ENCODE peak calls at places on chromosomes 3 and 15, in five cellular contexts. Z is HCT116, F is K562, Y is HepG2, E is GM12878. P is an unnamed sample. For H3K4me1, the result is how much of the 10 kb centered on the place peaks cover.

GRCh38 chr15:92810418-92811138 is 89.5 kb upstream of the CHD2 start:
- DNase-seq in Z (no peak), F (peak), E (no peak), Y (no peak), P (no peak)

GRCh38 chr3:24196526-24196925 is 251.4 kb downstream of the NR1D2 start:
- DNase-seq in E (no peak), F (no peak), Z (no peak), Y (no peak), P (no peak)

GRCh38 chr3:95154775-95155174 is 1091.9 kb downstream of the NSUN3 start:
- DNase-seq in F (no peak), Y (no peak), Z (no peak), E (no peak), P (no peak)

GRCh38 chr3:129764090-129764489 is 129.4 kb downstream of the TMCC1 start:
- DNase-seq in Y (peak), F (no peak), E (no peak), Z (no peak), P (no peak)

GRCh38 chr3:140188285-140188684 is 253.3 kb downstream of the CLSTN2 start:
- DNase-seq in E (no peak), F (no peak), Z (no peak), Y (no peak), P (no peak)

GRCh38 chr15:36029606-36030005 is 483.6 kb upstream of the DPH6 start:
- DNase-seq in Y (no peak), E (no peak), F (no peak), Z (no peak), P (no peak)

GRCh38 chr3:112605285-112605684 is 35.7 kb downstream of the CCDC80 start:
- DNase-seq in Y (no peak), E (no peak), F (no peak), Z (no peak), P (no peak)

GRCh38 chr15:22893081-22893480 is 54.6 kb downstream of the NIPA2 start:
- DNase-seq in F (no peak), E (no peak), Y (no peak), Z (no peak), P (no peak)

GRCh38 chr15:90002428-90002844 is 1.3 kb downstream of the ZNF710 start:
- DNase-seq in F (peak), Y (no peak), Z (no peak), E (no peak), P (no peak)

GRCh38 chr15:57873564-57874209 is 167.2 kb downstream of the POLR2M start:
- DNase-seq in Y (no peak), Z (no peak), F (no peak), E (no peak), P (no peak)

GRCh38 chr3:123246846-123247245 is 45.1 kb downstream of the SEC22A start:
- DNase-seq in E (no peak), F (no peak), Z (no peak), Y (no peak), P (no peak)

GRCh38 chr3:100957407-100958100 is 35.7 kb downstream of the ABI3BP start:
- DNase-seq in Y (no peak), E (no peak), Z (no peak), F (no peak), P (no peak)

GRCh38 chr15:71195242-71195641 is 80.0 kb downstream of the THSD4 start:
- DNase-seq in Z (peak), F (no peak), Y (no peak), E (no peak), P (no peak)

GRCh38 chr15:90620379-90621134 is 90.8 kb downstream of the CRTC3 start:
- DNase-seq in F (peak), Z (no peak), E (peak), Y (no peak), P (no peak)

GRCh38 chr3:172918165-172918564 is 167.6 kb downstream of the ECT2 start:
- DNase-seq in Y (peak), E (no peak), F (no peak), Z (no peak), P (no peak)

GRCh38 chr3:184259878-184260570 is 1.3 kb downstream of the CAMK2N2 start:
- DNase-seq in E (no peak), F (peak), Y (no peak), Z (no peak), P (peak)

GRCh38 chr15:28915041-28915810 is 29.5 kb downstream of the APBA2 start:
- DNase-seq in E (no peak), Z (no peak), F (no peak), Y (no peak), P (no peak)

GRCh38 chr15:36370051-36370734 is 209.2 kb upstream of the CDIN1 start:
- DNase-seq in Z (no peak), E (no peak), Y (no peak), F (no peak), P (no peak)

GRCh38 chr15:51160484-51160883 is 65.8 kb upstream of the TNFAIP8L3 start:
- DNase-seq in E (no peak), Y (no peak), Z (no peak), F (no peak), P (no peak)

GRCh38 chr3:63753567-63753966 is 65.5 kb upstream of the C3orf49 start:
- DNase-seq in Y (peak), E (no peak), F (peak), Z (no peak), P (no peak)

GRCh38 chr3:159783780-159784747 is 204.6 kb upstream of the IL12A start:
- DNase-seq in E (peak), Z (no peak), Y (no peak), F (no peak), P (no peak)

GRCh38 chr3:141680620-141681389 is 57.3 kb upstream of the RNF7 start:
- DNase-seq in Y (no peak), Z (no peak), F (peak), E (no peak), P (peak)

GRCh38 chr15:36136054-36136453 is 443.4 kb upstream of the CDIN1 start:
- DNase-seq in F (no peak), Z (no peak), E (no peak), Y (no peak), P (no peak)

GRCh38 chr3:33398410-33398809 is 41.8 kb downstream of the UBP1 start:
- DNase-seq in Z (no peak), E (no peak), Y (no peak), F (no peak), P (no peak)

GRCh38 chr3:172904817-172905479 is 154.4 kb downstream of the ECT2 start:
- DNase-seq in E (no peak), F (no peak), Y (no peak), Z (no peak), P (no peak)

GRCh38 chr15:77335298-77335697 is 84.6 kb downstream of the PEAK1 start:
- DNase-seq in Z (no peak), E (no peak), F (peak), Y (no peak), P (no peak)

GRCh38 chr15:40891810-40892448 is 2.3 kb upstream of the VPS18 start:
- DNase-seq in Y (peak), E (no peak), F (peak), Z (peak), P (no peak)

GRCh38 chr3:9994086-9994844 is 7.6 kb upstream of the EMC3 start:
- DNase-seq in Y (no peak), F (no peak), E (no peak), Z (no peak), P (no peak)

GRCh38 chr15:100601628-100602063 is 338 bp downstream of the LINS1 start:
- DNase-seq in F (no peak), Y (no peak), E (no peak), Z (no peak), P (no peak)

GRCh38 chr3:16305121-16305541 is 40.1 kb downstream of the OXNAD1 start:
- DNase-seq in Y (no peak), E (no peak), Z (no peak), F (peak), P (no peak)

GRCh38 chr15:99253381-99254090 is 2.3 kb downstream of the LRRC28 start:
- DNase-seq in Y (no peak), Z (no peak), E (no peak), F (no peak), P (no peak)

GRCh38 chr15:27949089-27949488 is 150.0 kb downstream of the OCA2 start:
- DNase-seq in E (no peak), Y (no peak), Z (no peak), F (no peak), P (no peak)

GRCh38 chr15:94526071-94526689 is 294.8 kb downstream of the MCTP2 start:
- DNase-seq in Z (peak), Y (no peak), E (no peak), F (no peak), P (no peak)

GRCh38 chr3:111715911-111716523 is 120.9 kb upstream of the ZBED2 start:
- DNase-seq in Y (peak), E (no peak), Z (no peak), F (peak), P (no peak)

GRCh38 chr3:141426404-141427034 is 58.2 kb downstream of the ZBTB38 start:
- DNase-seq in F (peak), E (no peak), Y (no peak), Z (no peak), P (no peak)

GRCh38 chr3:126487151-126487771 is 11.6 kb upstream of the ZXDC start:
- DNase-seq in Z (no peak), E (no peak), F (peak), Y (peak), P (no peak)

GRCh38 chr3:122960652-122961051 is 66.9 kb downstream of the SEMA5B start:
- DNase-seq in Z (no peak), E (no peak), F (no peak), Y (no peak), P (no peak)

GRCh38 chr3:78926523-78926922 is 841.3 kb downstream of the ROBO1 start:
- DNase-seq in F (no peak), Z (no peak), E (no peak), Y (no peak), P (no peak)
- TF ChIP-seq SRF in F (no peak), Z (no peak), E (no peak), Y (no peak), P (no peak)

DNA sequence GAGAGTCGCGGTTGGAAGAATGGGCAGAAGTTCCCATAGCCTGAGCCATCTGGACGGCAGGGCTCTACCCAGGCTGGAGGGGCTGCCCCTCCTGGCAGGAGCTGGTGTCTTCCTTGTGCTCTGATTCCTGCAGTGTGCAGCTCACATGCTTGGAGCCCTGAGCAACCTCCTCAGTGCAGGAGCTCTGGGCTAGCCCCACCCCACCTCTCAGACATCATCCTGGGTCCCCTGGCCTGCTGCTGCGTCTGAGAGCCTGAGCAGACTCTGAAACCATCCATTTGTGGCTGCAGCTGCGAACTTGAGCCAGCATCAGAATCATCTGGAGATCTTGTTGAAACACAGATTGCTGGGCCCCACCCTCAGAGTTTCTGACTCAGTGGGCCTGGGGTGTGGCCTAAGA is 42.8 kb downstream of the POMGNT2 start:
- DNase-seq in Y (no peak), F (no peak), E (no peak), Z (no peak), P (no peak)
- H3K4me1 ChIP-seq in Y (under half), F (under half), E (under half), Z (under half), P (under half)

DNA sequence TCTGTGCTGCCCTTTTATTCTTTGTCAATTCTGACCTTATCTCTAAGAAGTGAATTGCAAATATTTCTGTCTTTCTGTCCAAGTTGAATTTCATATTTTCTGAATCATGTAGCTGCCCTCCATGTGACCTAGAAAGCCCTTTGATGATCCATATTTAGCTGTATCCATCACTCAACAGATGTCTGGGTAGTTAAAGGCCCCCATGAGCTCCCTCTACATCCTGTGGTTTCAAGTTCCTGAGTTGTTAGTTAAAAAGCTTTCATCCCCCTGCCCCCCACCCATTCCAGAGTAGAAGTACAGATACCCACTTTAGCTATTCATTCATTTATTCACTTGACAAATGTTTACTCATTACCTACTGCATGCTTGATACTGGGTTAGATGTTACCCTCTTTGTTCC is 33.7 kb upstream of the ETV5 start:
- DNase-seq in Z (no peak), F (no peak), E (no peak), Y (no peak), P (no peak)
- TF ChIP-seq SRF in Z (no peak), F (no peak), E (no peak), Y (no peak), P (no peak)

GRCh38 chr3:119664370-119664769 is 4.0 kb upstream of the POPDC2 start:
- DNase-seq in Y (no peak), F (no peak), E (no peak), Z (no peak), P (no peak)
- H3K4me1 ChIP-seq in Y (under half), F (under half), E (under half), Z (under half), P (under half)

GRCh38 chr3:21750831-21751391 is at the start of gene ZNF385D:
- DNase-seq in Z (no peak), F (no peak), Y (no peak), E (no peak), P (peak)
- TF ChIP-seq SRF in Z (no peak), F (no peak), Y (no peak), E (no peak), P (no peak)

DNA sequence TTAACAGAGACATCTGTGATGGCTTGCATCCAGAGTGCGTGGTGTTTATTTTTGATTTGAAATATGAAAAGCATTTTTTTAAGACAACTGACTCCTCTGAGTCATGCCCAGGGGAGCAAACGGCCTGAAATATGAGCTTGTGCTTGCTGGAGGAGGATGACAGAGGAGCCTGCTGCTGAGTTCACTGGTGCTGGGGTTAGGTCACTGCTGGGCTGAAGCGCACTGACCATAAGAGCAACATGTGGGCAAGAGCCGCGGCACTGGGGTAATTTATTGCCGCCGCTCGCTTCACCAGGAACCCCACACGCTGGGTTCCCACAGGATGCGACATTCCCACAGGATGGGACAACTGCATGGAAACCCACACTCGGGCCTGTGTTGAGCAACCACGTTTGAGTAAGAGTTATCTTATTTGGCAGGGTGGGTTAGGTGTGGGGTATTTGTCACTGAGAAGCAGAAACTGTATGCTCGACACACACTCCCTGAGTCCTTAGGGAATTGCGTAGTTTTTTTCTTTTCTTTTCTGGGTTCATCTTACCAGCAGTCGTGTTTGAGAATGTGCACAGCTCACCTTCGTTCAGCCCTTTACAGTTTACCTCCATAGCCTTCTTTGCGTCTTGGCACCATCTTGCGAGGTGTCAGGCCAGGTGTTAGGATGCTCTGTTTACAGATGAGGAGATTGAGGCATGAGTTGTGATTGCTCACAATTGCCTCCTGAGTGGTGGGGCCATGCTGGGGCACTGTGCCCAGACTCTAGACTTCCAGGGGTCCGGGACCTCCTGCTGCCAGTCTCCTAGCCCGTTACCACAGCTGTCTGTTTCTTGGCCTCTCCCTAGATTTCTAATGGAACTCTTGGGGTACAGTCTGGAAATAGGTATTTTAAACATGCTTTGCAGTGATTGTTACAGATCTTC is 60.4 kb downstream of the SMAD3 start:
- DNase-seq in Z (peak), F (peak), E (no peak), Y (no peak), P (no peak)
- H3K4me1 ChIP-seq in Z (half or more), F (under half), E (under half), Y (under half), P (under half)

GRCh38 chr3:44867421-44868111 is 5.9 kb downstream of the TMEM42 start:
- DNase-seq in Z (no peak), F (no peak), E (no peak), Y (no peak), P (no peak)

GRCh38 chr3:44861412-44862220 is at the start of gene TMEM42:
- DNase-seq in Z (peak), F (no peak), Y (peak), E (peak), P (peak)

GRCh38 chr3:44865272-44866005 is 3.7 kb downstream of the TMEM42 start:
- DNase-seq in Z (no peak), F (no peak), E (no peak), Y (no peak), P (no peak)

GRCh38 chr3:44860117-44860516 is 1.6 kb upstream of the TMEM42 start:
- DNase-seq in Y (no peak), Z (no peak), E (no peak), F (no peak), P (no peak)

DNA sequence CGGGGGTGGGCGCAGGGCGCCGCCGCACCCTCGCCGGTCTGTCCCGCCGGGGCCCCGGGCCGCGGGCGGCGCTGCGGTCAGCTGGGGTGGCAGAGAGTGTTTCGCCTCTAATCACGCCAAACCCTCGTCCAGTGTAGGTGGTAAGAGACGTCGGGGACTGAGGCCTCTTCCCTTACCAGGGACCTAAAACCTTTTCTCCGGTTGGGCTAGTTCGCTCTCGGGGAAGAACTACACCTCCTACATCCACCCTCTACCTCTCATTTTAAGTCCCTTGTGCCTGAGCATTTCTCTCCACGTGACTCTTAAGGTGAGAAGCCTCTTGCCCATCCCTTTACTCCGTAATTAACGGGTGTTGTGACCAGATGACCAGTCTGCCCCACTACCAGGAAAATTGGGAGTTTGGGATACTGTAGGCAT is 517 bp downstream of the TMEM42 start:
- DNase-seq in Y (peak), Z (no peak), F (no peak), E (no peak), P (no peak)
- TF ChIP-seq SRF in Y (no peak), Z (no peak), F (no peak), E (no peak), P (no peak)

DNA sequence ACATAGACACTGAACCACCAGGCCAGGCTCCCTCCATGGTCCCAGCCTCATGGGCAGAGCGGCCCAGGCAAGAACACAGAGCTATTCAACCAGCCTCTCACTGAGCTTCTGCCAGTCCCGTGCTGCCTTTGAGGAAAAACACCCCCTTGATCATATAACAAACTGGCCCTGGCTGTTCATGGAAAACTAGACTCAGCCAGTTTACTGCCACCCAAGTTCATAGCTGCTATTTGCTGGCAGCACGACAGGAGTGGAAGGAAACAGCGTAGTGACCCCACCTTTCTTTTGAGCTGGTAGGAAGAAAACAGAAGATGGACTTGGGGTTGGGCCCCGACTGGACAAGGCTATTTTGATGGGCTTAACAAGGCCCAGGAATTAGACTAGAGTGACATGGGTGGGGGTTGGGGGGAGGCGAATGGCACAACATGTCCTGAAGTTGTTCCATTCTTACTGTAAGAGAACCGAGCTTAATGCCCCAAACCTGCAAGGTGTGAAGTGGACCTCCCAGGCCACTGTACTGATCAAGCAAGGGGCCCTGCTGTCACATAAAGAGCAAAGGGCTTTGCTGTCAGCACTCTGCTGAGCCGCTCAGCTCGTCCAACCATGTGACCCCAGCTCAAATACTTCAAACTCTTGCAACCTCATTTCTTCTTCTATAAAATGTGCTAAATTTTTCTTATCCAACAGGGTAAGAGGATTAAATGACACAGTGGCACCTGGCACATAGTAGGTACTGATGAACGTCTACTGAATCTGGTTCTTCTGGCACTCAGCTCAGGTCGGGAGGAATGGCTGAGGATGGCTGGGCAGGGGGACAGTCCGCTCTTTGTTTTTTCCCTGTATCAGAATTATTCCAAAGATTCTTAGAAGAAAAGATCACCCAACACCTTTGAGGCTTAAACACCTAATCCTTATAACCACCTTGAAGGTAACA is 1.5 kb downstream of the FBXL22 start:
- DNase-seq in Y (peak), Z (no peak), E (no peak), F (no peak), P (no peak)
- H3K4me1 ChIP-seq in Y (under half), Z (under half), E (half or more), F (under half), P (under half)